ENCODE peak calls at places on chromosomes 1 and 21, in nine cellular contexts. I is ovary, U is adrenal gland, T is spleen, Q is tibial nerve, L is prostate gland, J is stomach, C is IMR-90, Z is sigmoid colon. F is an unnamed sample.

GRCh38 chr1:116297495-116298212 is 75.4 kb upstream of the ATP1A1 start:
- DNase-seq in L (no peak), C (no peak), U (no peak), I (no peak), T (no peak), J (no peak), Q (no peak), Z (no peak), F (no peak)

GRCh38 chr1:224691106-224691505 is 75.0 kb downstream of the CNIH3 start:
- DNase-seq in L (no peak), J (no peak), Q (no peak), I (no peak), U (no peak), Z (no peak), C (no peak), T (no peak), F (no peak)

GRCh38 chr1:42392255-42392654 is 11.7 kb downstream of the RIMKLA start:
- DNase-seq in J (no peak), Z (no peak), I (no peak), Q (no peak), C (no peak), T (no peak), L (no peak), U (no peak), F (no peak)

GRCh38 chr1:19684677-19685076 is 20.0 kb downstream of the HTR6 start:
- DNase-seq in J (no peak), I (no peak), Q (no peak), Z (no peak), U (no peak), T (no peak), L (no peak), C (no peak), F (no peak)

GRCh38 chr1:78073441-78073840 is 27.7 kb downstream of the GIPC2 start:
- DNase-seq in Q (no peak), J (no peak), L (no peak), Z (no peak), U (no peak), T (no peak), I (no peak), C (no peak), F (no peak)

GRCh38 chr21:14273736-14274538 is 58.0 kb downstream of the RBM11 start:
- DNase-seq in J (peak; percentile 44), I (no peak), Q (no peak), Z (no peak), C (no peak), L (peak; percentile 4), U (peak; percentile 65), T (peak; percentile 82), F (no peak)

GRCh38 chr1:94325379-94326302 is 88.3 kb upstream of the ARHGAP29 start:
- DNase-seq in U (no peak), C (peak; percentile 99), I (no peak), J (no peak), Z (no peak), L (no peak), Q (no peak), T (no peak), F (no peak)

GRCh38 chr1:40593449-40594186 is 62.2 kb downstream of the ZNF684 start:
- DNase-seq in Q (no peak), L (no peak), I (no peak), Z (no peak), J (no peak), C (no peak), T (no peak), U (no peak), F (no peak)

GRCh38 chr1:19596065-19596718 is 47.9 kb upstream of the NBL1 start:
- DNase-seq in T (no peak), Z (no peak), C (peak; percentile 28), J (no peak), Q (no peak), U (peak; percentile 62), L (no peak), I (no peak), F (no peak)

GRCh38 chr1:89708727-89709375 is 75.9 kb downstream of the LRRC8C start:
- DNase-seq in C (peak; percentile 28), J (no peak), Z (no peak), T (no peak), I (no peak), Q (no peak), U (no peak), L (no peak), F (no peak)

GRCh38 chr1:89703469-89703868 is 70.5 kb downstream of the LRRC8C start:
- DNase-seq in C (no peak), U (no peak), Q (no peak), Z (no peak), T (no peak), I (no peak), L (no peak), J (no peak), F (no peak)

GRCh38 chr1:89705901-89706699 is 73.2 kb downstream of the LRRC8C start:
- DNase-seq in L (no peak), Z (no peak), T (no peak), C (peak; percentile 43), U (no peak), Q (no peak), I (no peak), J (no peak), F (no peak)

GRCh38 chr1:89704014-89704413 is 71.1 kb downstream of the LRRC8C start:
- DNase-seq in J (no peak), L (no peak), Q (no peak), U (no peak), I (no peak), C (no peak), Z (no peak), T (no peak), F (no peak)

DNA sequence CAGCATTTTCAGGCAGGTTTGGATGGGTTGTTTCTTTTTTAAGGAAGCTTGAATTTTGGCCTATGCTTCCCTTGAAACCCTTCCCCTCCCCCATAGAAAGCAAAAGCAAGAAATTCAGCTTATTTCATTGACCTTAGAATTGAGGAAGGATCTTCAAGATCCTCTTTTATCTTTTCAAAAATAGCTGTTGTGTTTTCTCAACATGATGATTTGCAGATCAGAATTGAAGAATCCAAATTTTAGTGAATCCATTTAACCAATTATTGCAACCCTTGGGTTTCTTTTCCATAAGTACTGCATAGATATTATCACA is 73.7 kb downstream of the LRRC8C start:
- DNase-seq in J (no peak), Q (no peak), L (no peak), U (no peak), I (no peak), Z (no peak), C (no peak), T (no peak), F (no peak)
- H3K4me3 ChIP-seq in J (no peak overlapping the region), Q (no peak overlapping the region), L (no peak overlapping the region), U (no peak overlapping the region), I (no peak overlapping the region), Z (no peak overlapping the region), C (no peak overlapping the region), T (no peak overlapping the region), F (no peak overlapping the region)

GRCh38 chr1:156479093-156480014 is 21.2 kb downstream of the MEF2D start:
- DNase-seq in T (no peak), C (no peak), L (no peak), J (no peak), U (no peak), I (no peak), Q (no peak), Z (peak; percentile 66), F (no peak)
- H3K36me3 ChIP-seq in T (peaks cover 92% of the 10 kb centered on the region), C (peaks cover 81% of the 10 kb centered on the region), L (peaks cover 11% of the 10 kb centered on the region), J (peaks cover 93% of the 10 kb centered on the region), U (no peaks in the 10 kb centered on the region), I (no peaks in the 10 kb centered on the region), Q (peaks cover 9% of the 10 kb centered on the region), Z (peaks cover 68% of the 10 kb centered on the region), F (peaks cover 85% of the 10 kb centered on the region)

GRCh38 chr21:41821756-41822431 is 55.0 kb upstream of the RIPK4 start:
- DNase-seq in T (peak; percentile 69), I (no peak), Q (no peak), L (no peak), U (no peak), J (no peak), Z (peak; percentile 58), C (no peak), F (no peak)

GRCh38 chr21:41819856-41820281 is 53.0 kb upstream of the RIPK4 start:
- DNase-seq in T (peak; percentile 70), C (no peak), Z (peak; percentile 59), Q (no peak), I (no peak), J (no peak), L (no peak), U (no peak), F (no peak)

GRCh38 chr21:41819236-41819855 is 52.5 kb upstream of the RIPK4 start:
- DNase-seq in Q (no peak), J (no peak), L (no peak), T (peak; percentile 65), U (no peak), Z (peak; percentile 41), I (no peak), C (no peak), F (no peak)

GRCh38 chr21:41820384-41821080 is 53.7 kb upstream of the RIPK4 start:
- DNase-seq in Z (no peak), T (no peak), L (no peak), Q (no peak), I (no peak), C (no peak), U (no peak), J (no peak), F (no peak)

DNA sequence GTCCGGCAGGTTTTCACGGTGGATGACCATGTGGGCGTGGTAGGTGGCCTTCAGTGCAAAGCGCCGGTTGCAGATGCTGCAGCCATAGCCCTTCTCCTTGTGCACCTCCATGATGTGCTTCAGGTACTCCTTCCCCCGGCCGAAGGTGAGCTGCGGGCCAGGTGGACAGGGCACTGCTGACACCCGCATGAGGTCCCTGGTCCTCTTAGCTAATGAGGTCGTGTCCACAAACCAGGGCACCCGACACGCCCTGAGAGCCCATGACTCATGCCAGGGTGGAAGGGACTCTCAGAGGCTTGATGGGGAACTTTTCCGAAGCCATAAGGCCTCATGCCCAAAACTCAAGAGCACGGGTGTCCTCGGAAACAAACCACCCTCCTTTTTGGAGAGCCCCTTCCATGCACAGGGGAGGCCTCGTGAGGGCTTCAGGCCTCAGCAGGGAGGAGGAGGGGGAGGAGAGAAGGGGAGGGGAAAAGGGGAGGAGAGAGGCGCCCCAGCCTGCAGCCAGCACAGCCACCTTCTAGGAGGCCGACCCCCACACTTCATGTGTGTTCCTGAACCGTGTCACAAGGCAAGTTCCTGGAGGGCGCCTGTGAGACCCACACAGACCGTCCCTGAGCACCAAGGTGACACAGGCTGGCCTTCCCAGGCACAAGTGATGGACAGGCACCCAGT is 54.4 kb upstream of the RIPK4 start:
- DNase-seq in T (peak; percentile 71), U (no peak), C (no peak), I (no peak), Q (no peak), L (no peak), Z (peak; percentile 50), J (no peak), F (no peak)
- TF ChIP-seq POLR2A in T (no peak), U (no peak), C (no peak), I (no peak), Q (no peak), L (no peak), Z (no peak), J (no peak), F (no peak)

DNA sequence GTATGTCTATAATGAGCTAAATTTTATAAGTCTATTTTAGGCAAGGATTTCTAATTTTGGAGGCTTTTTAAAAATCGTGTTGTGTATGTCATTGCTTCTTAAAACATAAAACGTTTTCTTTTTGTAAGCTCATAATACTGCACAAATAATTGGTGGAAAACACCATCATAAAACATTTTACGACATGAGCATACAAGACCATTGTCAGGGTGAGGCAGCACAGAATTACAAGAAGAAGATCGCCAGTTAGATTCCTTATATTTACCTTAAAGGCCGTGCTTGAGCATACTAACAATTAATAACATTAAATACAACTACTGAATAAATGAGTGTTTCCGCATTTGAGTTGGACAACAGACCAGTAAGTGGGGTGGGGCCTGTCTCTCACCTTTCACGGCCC is 19.1 kb upstream of the LMX1A start:
- DNase-seq in J (no peak), L (no peak), Z (no peak), I (no peak), C (no peak), Q (no peak), T (no peak), U (no peak), F (no peak)
- H3K4me3 ChIP-seq in J (peak overlapping the region; percentile 47), L (peak overlapping the region; percentile 35), Z (peak overlapping the region; percentile 54), I (peak overlapping the region; percentile 45), C (no peak overlapping the region), Q (peak overlapping the region; percentile 26), T (peak overlapping the region; percentile 23), U (no peak overlapping the region), F (peak overlapping the region; percentile 67)

F was measured in gastrocnemius medialis.